ENCODE peak calls at places on chromosomes 16 and 17, in four cellular contexts. Z, O, V and C are unnamed samples.

GRCh38 chr16:67844441-67844840 is 2.3 kb upstream of the NUTF2 start:
- DNase-seq in Z (no peak), O (no peak), V (no peak), C (no peak)

GRCh38 chr17:2082003-2082862 is 27.3 kb downstream of the HIC1 start:
- DNase-seq in Z (no peak), O (no peak), V (no peak), C (no peak)

GRCh38 chr16:2468142-2468724 is 2.9 kb upstream of the NTN3 start:
- DNase-seq in Z (no peak), O (peak), V (no peak), C (no peak)

GRCh38 chr17:36149296-36149820 is 27.1 kb downstream of the TBC1D3B start:
- DNase-seq in Z (no peak), O (no peak), V (peak), C (no peak)

GRCh38 chr16:85574672-85575475 is 38.2 kb upstream of the GSE1 start:
- DNase-seq in Z (no peak), O (no peak), V (no peak), C (no peak)

GRCh38 chr17:66167189-66167815 is 24.6 kb downstream of the CEP112 start:
- DNase-seq in Z (no peak), O (no peak), V (no peak), C (no peak)

GRCh38 chr17:57356722-57357391 is 100.5 kb downstream of the MSI2 start:
- DNase-seq in Z (no peak), O (no peak), V (no peak), C (no peak)

GRCh38 chr16:50043358-50043757 is 18.3 kb downstream of the CNEP1R1 start:
- DNase-seq in Z (no peak), O (no peak), V (no peak), C (no peak)

GRCh38 chr17:77329741-77330531 is 189.2 kb downstream of the SEC14L1 start:
- DNase-seq in Z (no peak), O (no peak), V (peak), C (no peak)

GRCh38 chr16:84662471-84662870 is 14.2 kb downstream of the KLHL36 start:
- DNase-seq in Z (no peak), O (no peak), V (no peak), C (no peak)

GRCh38 chr17:38627957-38628356 is 22.2 kb upstream of the SRCIN1 start:
- DNase-seq in Z (no peak), O (no peak), V (no peak), C (no peak)

GRCh38 chr17:38572665-38573365 is 32.9 kb downstream of the SRCIN1 start:
- DNase-seq in Z (no peak), O (peak), V (no peak), C (peak)

GRCh38 chr17:38703742-38704644 is 1.1 kb upstream of the MLLT6 start:
- DNase-seq in Z (peak), O (peak), V (peak), C (peak)

GRCh38 chr17:33501185-33501584 is 208.1 kb upstream of the ASIC2 start:
- DNase-seq in Z (no peak), O (no peak), V (no peak), C (no peak)

GRCh38 chr16:677306-678190 is 2.1 kb downstream of the RHBDL1 start:
- DNase-seq in Z (no peak), O (no peak), V (no peak), C (no peak)

GRCh38 chr17:40122944-40123810 is 1.4 kb downstream of the MSL1 start:
- DNase-seq in Z (peak), O (peak), V (peak), C (no peak)

GRCh38 chr17:64357191-64357981 is 33.3 kb downstream of the PECAM1 start:
- DNase-seq in Z (no peak), O (no peak), V (peak), C (peak)

GRCh38 chr16:56603589-56603988 is 4.8 kb upstream of the MT2A start:
- DNase-seq in Z (no peak), O (peak), V (no peak), C (no peak)

GRCh38 chr17:35540589-35541404 is 3.3 kb upstream of the SLFN12L start:
- DNase-seq in Z (peak), O (no peak), V (peak), C (peak)